ENCODE peak calls at places on chromosomes 2 and 18, in seven cellular contexts. V is left ventricle myocardium inferior, C is foreskin fibroblast, X is transverse colon, W is AG04450, Z is neural progenitor cell, S is prostate gland. Q is an unnamed sample.

GRCh38 chr2:160652236-160652635 is 158.6 kb upstream of the RBMS1 start:
- DNase-seq in V (peak; percentile 19), C (no peak), X (peak; percentile 56), W (no peak), Z (no peak), S (no peak), Q (peak; percentile 40)

GRCh38 chr2:98565941-98566340 is 42.4 kb downstream of the COA5 start:
- DNase-seq in V (no peak), C (no peak), X (no peak), W (no peak), Z (no peak), S (no peak), Q (no peak)

GRCh38 chr2:56239437-56239836 is 55.6 kb downstream of the CCDC85A start:
- DNase-seq in V (no peak), C (no peak), X (no peak), W (no peak), Z (no peak), S (no peak), Q (no peak)

GRCh38 chr2:233406865-233407264 is 52.6 kb downstream of the DGKD start:
- DNase-seq in V (no peak), C (no peak), X (no peak), W (no peak), Z (no peak), S (no peak), Q (no peak)

GRCh38 chr2:216074794-216075193 is 6.8 kb downstream of the PECR start:
- DNase-seq in V (no peak), C (no peak), X (no peak), W (no peak), Z (no peak), S (no peak), Q (no peak)

GRCh38 chr2:215540646-215541045 is 104.8 kb upstream of the FN1 start:
- DNase-seq in V (no peak), C (peak; percentile 87), X (no peak), W (peak; percentile 82), Z (no peak), S (no peak), Q (no peak)

GRCh38 chr2:198371902-198372611 is 567.7 kb downstream of the PLCL1 start:
- DNase-seq in V (no peak), C (peak; percentile 38), X (no peak), W (no peak), Z (no peak), S (no peak), Q (no peak)

GRCh38 chr18:73881396-73881795 is 266.2 kb downstream of the FBXO15 start:
- DNase-seq in V (no peak), C (peak; percentile 33), X (no peak), W (no peak), Z (no peak), S (no peak), Q (no peak)

GRCh38 chr2:65366595-65367125 is 65.7 kb downstream of the SPRED2 start:
- DNase-seq in V (no peak), C (peak; percentile 96), X (peak; percentile 69), W (peak; percentile 80), Z (no peak), S (peak; percentile 77), Q (no peak)

GRCh38 chr2:20148841-20149702 is 75.9 kb downstream of the SDC1 start:
- DNase-seq in V (no peak), C (peak; percentile 91), X (no peak), W (no peak), Z (peak; percentile 66), S (no peak), Q (no peak)

GRCh38 chr2:208406474-208407451 is at the start of gene PTH2R:
- DNase-seq in V (no peak), C (no peak), X (no peak), W (no peak), Z (peak; percentile 67), S (no peak), Q (no peak)

GRCh38 chr2:75560022-75560767 is 544 bp downstream of the EVA1A start:
- DNase-seq in V (peak; percentile 33), C (peak; percentile 28), X (no peak), W (no peak), Z (peak; percentile 60), S (peak; percentile 16), Q (no peak)

GRCh38 chr2:74690571-74690970 is 36.5 kb downstream of the SEMA4F start:
- DNase-seq in V (no peak), C (peak; percentile 51), X (no peak), W (peak; percentile 41), Z (peak; percentile 77), S (peak; percentile 20), Q (peak; percentile 74)

GRCh38 chr2:185201063-185201462 is 537.5 kb upstream of the FSIP2 start:
- DNase-seq in V (no peak), C (no peak), X (no peak), W (no peak), Z (no peak), S (no peak), Q (no peak)

DNA sequence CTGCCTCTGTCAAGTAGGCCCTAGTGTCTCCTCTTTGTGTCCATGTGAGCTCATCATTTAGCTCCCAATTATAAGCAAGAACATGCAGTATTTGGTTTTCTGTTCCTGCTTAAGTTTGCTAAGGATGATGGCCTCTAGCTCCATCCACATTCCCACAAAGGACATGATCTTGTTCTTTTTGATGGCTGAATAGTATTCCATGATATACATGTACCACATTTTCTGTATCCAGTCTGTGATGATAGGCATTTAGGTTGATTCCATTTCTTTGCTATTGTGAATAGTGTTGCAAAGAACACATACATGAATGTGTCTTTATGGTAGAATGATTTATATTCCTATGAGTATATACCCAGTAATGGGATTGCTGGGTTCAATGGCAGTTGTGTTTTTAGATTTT is 263.2 kb downstream of the PARD3B start:
- DNase-seq in V (no peak), C (no peak), X (no peak), W (no peak), Z (no peak), S (no peak), Q (no peak)
- H3K4me3 ChIP-seq in V (no peak overlapping the region), C (no peak overlapping the region), X (no peak overlapping the region), W (no peak overlapping the region), Z (no peak overlapping the region), S (no peak overlapping the region), Q (no peak overlapping the region)

DNA sequence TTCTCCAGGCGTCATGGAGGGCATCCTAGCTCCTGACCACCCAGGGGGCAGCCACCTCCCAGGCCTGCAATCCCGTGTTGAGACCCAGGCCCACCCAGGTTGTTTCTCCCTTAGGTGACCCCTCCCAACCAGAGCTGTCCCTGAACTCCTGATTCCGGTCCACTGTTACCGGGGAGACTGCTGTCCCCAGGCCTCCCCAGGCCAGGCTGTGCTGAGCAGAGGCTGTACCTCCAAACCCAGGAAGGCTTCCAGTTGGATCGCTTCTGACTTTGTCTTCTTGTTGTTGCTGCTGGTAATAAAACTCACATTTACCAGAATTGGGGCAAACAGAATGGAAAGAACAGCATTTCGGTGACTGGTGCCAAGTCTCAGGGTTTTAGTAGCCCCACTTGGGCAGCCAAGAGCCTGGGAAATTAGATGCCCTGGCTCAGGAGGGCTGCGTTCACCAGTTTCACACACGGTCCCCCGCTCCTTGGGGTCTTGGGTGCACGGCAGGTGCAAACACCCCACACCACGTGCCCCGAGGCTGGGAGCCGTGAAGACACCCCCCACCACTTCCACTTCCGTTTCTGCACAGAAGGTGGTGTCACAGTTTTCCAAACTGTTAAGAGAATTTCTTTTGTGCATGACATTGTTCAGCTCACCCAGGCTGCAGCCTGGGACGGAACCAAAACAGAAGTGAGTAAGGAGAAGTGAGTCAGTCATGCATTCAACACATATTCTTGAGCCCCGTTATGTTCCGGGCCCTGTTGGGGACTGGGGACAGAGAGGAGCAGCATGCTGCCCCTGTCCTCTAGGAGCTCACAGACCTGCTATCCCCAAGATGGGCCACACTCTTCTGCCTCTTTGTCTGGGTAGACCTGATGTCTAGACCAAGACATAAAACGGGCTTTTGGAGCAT is 29.4 kb downstream of the ITM2C start:
- DNase-seq in V (no peak), C (no peak), X (peak; percentile 23), W (no peak), Z (peak; percentile 33), S (no peak), Q (peak; percentile 49)
- H3K4me3 ChIP-seq in V (no peak overlapping the region), C (no peak overlapping the region), X (no peak overlapping the region), W (no peak overlapping the region), Z (no peak overlapping the region), S (no peak overlapping the region), Q (no peak overlapping the region)

GRCh38 chr18:31040982-31041345 is 1.6 kb downstream of the DSC3 start:
- DNase-seq in V (no peak), C (no peak), X (no peak), W (no peak), Z (peak; percentile 66), S (peak; percentile 49), Q (no peak)
- H3K4me3 ChIP-seq in V (peak overlapping the region; percentile 59), C (no peak overlapping the region), X (no peak overlapping the region), W (no peak overlapping the region), Z (peak overlapping the region; percentile 53), S (peak overlapping the region; percentile 33), Q (no peak overlapping the region)

GRCh38 chr2:85578243-85579180 is 1.1 kb downstream of the VAMP8 start:
- DNase-seq in V (peak; percentile 56), C (no peak), X (peak; percentile 62), W (no peak), Z (no peak), S (no peak), Q (peak; percentile 80)
- H3K4me3 ChIP-seq in V (peak overlapping the region; percentile 47), C (no peak overlapping the region), X (peak overlapping the region; percentile 46), W (no peak overlapping the region), Z (no peak overlapping the region), S (peak overlapping the region; percentile 36), Q (peak overlapping the region; percentile 37)

DNA sequence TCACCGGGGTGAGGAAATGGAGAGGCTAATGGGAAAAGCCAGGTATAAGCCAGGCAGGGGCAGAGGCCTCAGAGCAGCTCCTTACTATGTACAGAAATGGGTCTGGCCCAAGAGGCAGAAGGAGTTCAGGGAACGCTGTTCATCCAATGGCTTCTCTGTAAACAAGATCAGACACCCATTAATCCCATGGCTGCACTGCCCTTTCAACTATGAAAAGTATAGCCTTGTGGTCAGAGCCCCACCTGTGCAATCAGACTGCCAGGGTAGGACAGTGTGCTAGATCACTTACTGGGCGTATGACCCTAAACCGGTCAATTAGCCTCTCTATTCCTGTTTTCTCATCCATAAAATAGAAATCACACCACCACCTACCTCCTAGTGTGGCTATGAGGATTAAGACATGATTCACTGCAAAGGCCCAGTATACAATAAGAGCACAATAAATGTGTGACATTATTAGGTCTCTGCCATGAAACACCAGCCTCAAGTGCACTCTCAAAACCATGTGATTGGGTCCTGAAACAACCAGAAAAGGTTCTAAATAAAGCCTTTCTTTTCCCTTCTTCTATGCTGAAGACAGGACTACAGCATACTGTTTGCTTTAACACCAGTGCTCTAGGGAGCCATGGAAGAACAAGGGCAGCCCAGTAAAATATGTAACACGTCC is 4.4 kb downstream of the ANKRD44 start:
- DNase-seq in V (no peak), C (no peak), X (peak; percentile 24), W (no peak), Z (no peak), S (no peak), Q (no peak)
- H3K4me3 ChIP-seq in V (no peak overlapping the region), C (no peak overlapping the region), X (no peak overlapping the region), W (no peak overlapping the region), Z (no peak overlapping the region), S (no peak overlapping the region), Q (no peak overlapping the region)

Q was measured in mucosa of descending colon.